ENCODE peak calls at places on chromosomes 6 and 20, in seven cellular contexts. One of them, this sample, is unnamed.
A peak's percentile ranks its signal among the peaks of the same experiment; 100 is the strongest.

GRCh38 chr6:119562168-119562567 is 212.6 kb upstream of the MAN1A1 start:
- DNase-seq in upper lobe of right lung: no peak
- DNase-seq in OCI-LY7: no peak
- DNase-seq in heart left ventricle: no peak
- DNase-seq in left ventricle myocardium inferior: no peak
- DNase-seq in lung: no peak
- DNase-seq in uterus: no peak
- DNase-seq in this sample: no peak

GRCh38 chr6:13260831-13261230 is 67.5 kb downstream of the TBC1D7 start:
- DNase-seq in left ventricle myocardium inferior: no peak
- DNase-seq in lung: no peak
- DNase-seq in upper lobe of right lung: no peak
- DNase-seq in uterus: no peak
- DNase-seq in OCI-LY7: peak; percentile 68
- DNase-seq in heart left ventricle: no peak
- DNase-seq in this sample: no peak

GRCh38 chr6:113488061-113488460 is 369.1 kb upstream of the MARCKS start:
- DNase-seq in lung: no peak
- DNase-seq in upper lobe of right lung: no peak
- DNase-seq in uterus: no peak
- DNase-seq in heart left ventricle: no peak
- DNase-seq in OCI-LY7: no peak
- DNase-seq in left ventricle myocardium inferior: no peak
- DNase-seq in this sample: no peak

GRCh38 chr6:169955796-169956493 is 204.5 kb downstream of the ERMARD start:
- DNase-seq in upper lobe of right lung: peak; percentile 53
- DNase-seq in lung: no peak
- DNase-seq in heart left ventricle: no peak
- DNase-seq in OCI-LY7: no peak
- DNase-seq in left ventricle myocardium inferior: no peak
- DNase-seq in uterus: no peak
- DNase-seq in this sample: no peak

GRCh38 chr6:1762203-1762602 is 152.5 kb downstream of the FOXC1 start:
- DNase-seq in lung: no peak
- DNase-seq in uterus: no peak
- DNase-seq in heart left ventricle: no peak
- DNase-seq in OCI-LY7: no peak
- DNase-seq in upper lobe of right lung: no peak
- DNase-seq in left ventricle myocardium inferior: no peak
- DNase-seq in this sample: no peak

GRCh38 chr6:102402635-102403329 is 1009.3 kb downstream of the GRIK2 start:
- DNase-seq in upper lobe of right lung: no peak
- DNase-seq in left ventricle myocardium inferior: no peak
- DNase-seq in uterus: no peak
- DNase-seq in lung: no peak
- DNase-seq in heart left ventricle: no peak
- DNase-seq in OCI-LY7: no peak
- DNase-seq in this sample: no peak

GRCh38 chr20:11902264-11902663 is 15.4 kb upstream of the BTBD3 start:
- DNase-seq in heart left ventricle: no peak
- DNase-seq in OCI-LY7: no peak
- DNase-seq in upper lobe of right lung: no peak
- DNase-seq in uterus: no peak
- DNase-seq in lung: no peak
- DNase-seq in left ventricle myocardium inferior: no peak
- DNase-seq in this sample: no peak

GRCh38 chr6:129748212-129748900 is 38.4 kb upstream of the ARHGAP18 start:
- DNase-seq in lung: no peak
- DNase-seq in uterus: peak; percentile 58
- DNase-seq in OCI-LY7: peak; percentile 88
- DNase-seq in upper lobe of right lung: no peak
- DNase-seq in left ventricle myocardium inferior: no peak
- DNase-seq in heart left ventricle: no peak
- DNase-seq in this sample: no peak

GRCh38 chr6:105985816-105986632 is 100.1 kb upstream of the PRDM1 start:
- DNase-seq in uterus: no peak
- DNase-seq in left ventricle myocardium inferior: no peak
- DNase-seq in heart left ventricle: peak; percentile 68
- DNase-seq in upper lobe of right lung: no peak
- DNase-seq in OCI-LY7: no peak
- DNase-seq in lung: no peak
- DNase-seq in this sample: no peak

GRCh38 chr20:19943021-19943659 is 74.0 kb upstream of the NAA20 start:
- DNase-seq in lung: no peak
- DNase-seq in heart left ventricle: no peak
- DNase-seq in upper lobe of right lung: no peak
- DNase-seq in uterus: no peak
- DNase-seq in left ventricle myocardium inferior: no peak
- DNase-seq in OCI-LY7: no peak
- DNase-seq in this sample: no peak

GRCh38 chr20:62668441-62669027 is 26.2 kb downstream of the SLCO4A1 start:
- DNase-seq in uterus: peak; percentile 64
- DNase-seq in left ventricle myocardium inferior: peak; percentile 66
- DNase-seq in lung: peak; percentile 71
- DNase-seq in heart left ventricle: no peak
- DNase-seq in OCI-LY7: peak; percentile 24
- DNase-seq in upper lobe of right lung: no peak
- DNase-seq in this sample: no peak

GRCh38 chr20:8808180-8808535 is 260.7 kb upstream of the PLCB4 start:
- DNase-seq in heart left ventricle: no peak
- DNase-seq in lung: no peak
- DNase-seq in uterus: no peak
- DNase-seq in upper lobe of right lung: no peak
- DNase-seq in left ventricle myocardium inferior: no peak
- DNase-seq in OCI-LY7: no peak
- DNase-seq in this sample: no peak

GRCh38 chr6:102417368-102417767 is 1023.9 kb downstream of the GRIK2 start:
- DNase-seq in lung: no peak
- DNase-seq in OCI-LY7: no peak
- DNase-seq in left ventricle myocardium inferior: no peak
- DNase-seq in uterus: no peak
- DNase-seq in heart left ventricle: no peak
- DNase-seq in upper lobe of right lung: no peak
- DNase-seq in this sample: no peak

GRCh38 chr6:75480425-75480824 is 13.2 kb downstream of the FILIP1 start:
- DNase-seq in upper lobe of right lung: no peak
- DNase-seq in uterus: no peak
- DNase-seq in lung: no peak
- DNase-seq in heart left ventricle: no peak
- DNase-seq in left ventricle myocardium inferior: no peak
- DNase-seq in OCI-LY7: no peak
- DNase-seq in this sample: no peak

GRCh38 chr6:109381747-109382575 is at the start of gene CD164:
- DNase-seq in uterus: peak; percentile 92
- DNase-seq in OCI-LY7: peak; percentile 97
- DNase-seq in lung: peak; percentile 93
- DNase-seq in upper lobe of right lung: peak; percentile 97
- DNase-seq in left ventricle myocardium inferior: peak; percentile 94
- DNase-seq in heart left ventricle: peak; percentile 97
- DNase-seq in this sample: peak; percentile 75

GRCh38 chr6:109382576-109383437 is 540 bp upstream of the CD164 start:
- DNase-seq in OCI-LY7: peak; percentile 97
- DNase-seq in left ventricle myocardium inferior: peak; percentile 94
- DNase-seq in uterus: peak; percentile 92
- DNase-seq in lung: peak; percentile 92
- DNase-seq in upper lobe of right lung: peak; percentile 96
- DNase-seq in heart left ventricle: peak; percentile 97
- DNase-seq in this sample: peak; percentile 82

GRCh38 chr6:109381007-109381746 is 1.1 kb downstream of the CD164 start:
- DNase-seq in uterus: no peak
- DNase-seq in lung: no peak
- DNase-seq in upper lobe of right lung: no peak
- DNase-seq in left ventricle myocardium inferior: no peak
- DNase-seq in heart left ventricle: no peak
- DNase-seq in OCI-LY7: peak; percentile 18
- DNase-seq in this sample: no peak

GRCh38 chr6:109383438-109383940 is 1.2 kb upstream of the CD164 start:
- DNase-seq in upper lobe of right lung: no peak
- DNase-seq in OCI-LY7: no peak
- DNase-seq in uterus: no peak
- DNase-seq in lung: no peak
- DNase-seq in left ventricle myocardium inferior: no peak
- DNase-seq in heart left ventricle: no peak
- DNase-seq in this sample: no peak

GRCh38 chr6:109379706-109380105 is 2.6 kb downstream of the CD164 start:
- DNase-seq in lung: no peak
- DNase-seq in uterus: no peak
- DNase-seq in upper lobe of right lung: no peak
- DNase-seq in heart left ventricle: no peak
- DNase-seq in left ventricle myocardium inferior: no peak
- DNase-seq in OCI-LY7: no peak
- DNase-seq in this sample: no peak
- H3K4me1 ChIP-seq in lung: peaks cover 18% of the 10 kb centered on the region
- H3K4me1 ChIP-seq in uterus: no peaks in the 10 kb centered on the region
- H3K4me1 ChIP-seq in upper lobe of right lung: peaks cover 51% of the 10 kb centered on the region
- H3K4me1 ChIP-seq in heart left ventricle: peaks cover 10% of the 10 kb centered on the region
- H3K4me1 ChIP-seq in left ventricle myocardium inferior: peaks cover 67% of the 10 kb centered on the region
- H3K4me1 ChIP-seq in OCI-LY7: peaks cover 28% of the 10 kb centered on the region
- H3K4me1 ChIP-seq in this sample: peaks cover 42% of the 10 kb centered on the region

GRCh38 chr6:34295721-34296120 is 46.9 kb upstream of the SMIM29 start:
- DNase-seq in lung: no peak
- DNase-seq in OCI-LY7: peak; percentile 62
- DNase-seq in uterus: no peak
- DNase-seq in left ventricle myocardium inferior: no peak
- DNase-seq in upper lobe of right lung: no peak
- DNase-seq in heart left ventricle: no peak
- DNase-seq in this sample: no peak
- H3K4me1 ChIP-seq in lung: peaks cover 15% of the 10 kb centered on the region
- H3K4me1 ChIP-seq in OCI-LY7: peaks cover 42% of the 10 kb centered on the region
- H3K4me1 ChIP-seq in uterus: no peaks in the 10 kb centered on the region
- H3K4me1 ChIP-seq in left ventricle myocardium inferior: peaks cover 65% of the 10 kb centered on the region
- H3K4me1 ChIP-seq in upper lobe of right lung: no peaks in the 10 kb centered on the region
- H3K4me1 ChIP-seq in heart left ventricle: no peaks in the 10 kb centered on the region
- H3K4me1 ChIP-seq in this sample: peaks cover 47% of the 10 kb centered on the region

DNA sequence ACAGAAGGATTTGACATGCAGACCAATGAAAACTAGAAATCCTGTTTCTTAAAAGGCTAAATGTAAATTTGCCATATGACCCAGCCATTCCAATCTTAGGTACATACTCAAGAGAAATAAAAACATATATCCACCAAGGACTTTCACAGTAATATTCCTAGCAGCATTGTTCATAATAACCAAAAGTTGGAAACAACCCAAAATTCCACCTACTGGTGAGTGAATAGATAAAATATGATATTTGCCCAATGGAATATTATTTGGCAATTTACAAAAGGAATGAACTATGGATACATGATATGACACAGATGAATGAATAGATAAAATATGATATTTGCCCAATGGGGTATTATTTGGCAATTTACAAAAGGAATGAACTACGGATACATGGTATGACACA is 22.7 kb downstream of the MTCL3 start:
- DNase-seq in uterus: no peak
- DNase-seq in heart left ventricle: no peak
- DNase-seq in left ventricle myocardium inferior: no peak
- DNase-seq in OCI-LY7: no peak
- DNase-seq in lung: no peak
- DNase-seq in upper lobe of right lung: no peak
- DNase-seq in this sample: no peak
- H3K4me1 ChIP-seq in uterus: no peaks in the 10 kb centered on the region
- H3K4me1 ChIP-seq in heart left ventricle: no peaks in the 10 kb centered on the region
- H3K4me1 ChIP-seq in left ventricle myocardium inferior: no peaks in the 10 kb centered on the region
- H3K4me1 ChIP-seq in OCI-LY7: no peaks in the 10 kb centered on the region
- H3K4me1 ChIP-seq in lung: no peaks in the 10 kb centered on the region
- H3K4me1 ChIP-seq in upper lobe of right lung: no peaks in the 10 kb centered on the region
- H3K4me1 ChIP-seq in this sample: no peaks in the 10 kb centered on the region

GRCh38 chr6:166754218-166755030 is 127.4 kb upstream of the RPS6KA2 start:
- DNase-seq in uterus: no peak
- DNase-seq in OCI-LY7: no peak
- DNase-seq in lung: no peak
- DNase-seq in left ventricle myocardium inferior: no peak
- DNase-seq in heart left ventricle: no peak
- DNase-seq in upper lobe of right lung: no peak
- DNase-seq in this sample: no peak

GRCh38 chr6:166758136-166758704 is 131.2 kb upstream of the RPS6KA2 start:
- DNase-seq in OCI-LY7: no peak
- DNase-seq in uterus: no peak
- DNase-seq in upper lobe of right lung: no peak
- DNase-seq in heart left ventricle: no peak
- DNase-seq in lung: no peak
- DNase-seq in left ventricle myocardium inferior: no peak
- DNase-seq in this sample: no peak

GRCh38 chr6:166760288-166760687 is 133.2 kb upstream of the RPS6KA2 start:
- DNase-seq in uterus: no peak
- DNase-seq in left ventricle myocardium inferior: no peak
- DNase-seq in OCI-LY7: no peak
- DNase-seq in upper lobe of right lung: no peak
- DNase-seq in lung: no peak
- DNase-seq in heart left ventricle: no peak
- DNase-seq in this sample: no peak

GRCh38 chr6:166761801-166762200 is 134.8 kb upstream of the RPS6KA2 start:
- DNase-seq in left ventricle myocardium inferior: no peak
- DNase-seq in OCI-LY7: no peak
- DNase-seq in lung: no peak
- DNase-seq in upper lobe of right lung: no peak
- DNase-seq in uterus: no peak
- DNase-seq in heart left ventricle: no peak
- DNase-seq in this sample: no peak

DNA sequence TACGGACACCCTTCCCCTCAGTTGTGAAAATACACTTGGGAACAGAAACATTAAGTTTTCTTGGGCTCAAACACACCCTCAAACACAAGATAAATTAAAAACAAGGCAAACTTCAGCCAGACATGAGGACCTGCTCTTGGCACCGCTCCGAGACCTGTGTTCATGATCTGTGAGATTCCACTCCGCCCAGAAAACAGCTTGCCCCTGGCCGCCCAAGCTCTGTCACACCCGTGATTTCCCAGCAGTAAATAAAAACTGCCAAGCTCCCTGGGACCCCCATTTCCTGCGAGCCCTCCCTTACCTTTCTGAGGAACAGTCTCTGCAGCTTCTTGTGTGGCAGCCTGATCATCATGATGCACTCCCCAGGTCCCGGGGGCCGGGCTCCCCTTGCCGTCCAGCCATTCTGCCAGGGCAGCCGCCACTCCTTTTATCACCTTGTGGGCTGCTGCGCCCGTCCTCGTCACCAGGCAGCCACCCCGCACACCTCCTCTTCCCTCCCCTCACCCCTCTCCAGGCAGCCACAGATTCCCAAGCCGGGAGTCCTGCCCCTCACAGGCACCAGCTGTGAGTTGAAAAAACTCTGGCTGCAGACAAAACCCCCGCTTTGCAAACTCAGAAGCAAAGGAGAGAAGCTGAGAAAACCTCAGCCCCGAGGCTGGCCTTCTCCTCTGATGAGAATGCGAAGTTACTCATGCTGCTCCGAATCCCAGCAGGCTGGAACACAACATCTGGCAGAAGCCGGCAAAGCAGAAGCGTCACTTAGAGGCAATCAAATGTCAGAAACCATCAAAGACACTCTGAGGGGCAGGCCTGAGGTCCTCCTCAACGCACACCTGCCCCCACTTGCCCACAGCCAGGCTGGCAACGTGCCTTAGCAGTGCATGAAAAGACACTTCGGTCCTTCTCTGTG is 130.4 kb upstream of the RPS6KA2 start:
- DNase-seq in left ventricle myocardium inferior: no peak
- DNase-seq in upper lobe of right lung: no peak
- DNase-seq in lung: no peak
- DNase-seq in heart left ventricle: no peak
- DNase-seq in uterus: no peak
- DNase-seq in OCI-LY7: no peak
- DNase-seq in this sample: no peak
- H3K4me1 ChIP-seq in left ventricle myocardium inferior: peaks cover 11% of the 10 kb centered on the region
- H3K4me1 ChIP-seq in upper lobe of right lung: no peaks in the 10 kb centered on the region
- H3K4me1 ChIP-seq in lung: no peaks in the 10 kb centered on the region
- H3K4me1 ChIP-seq in heart left ventricle: no peaks in the 10 kb centered on the region
- H3K4me1 ChIP-seq in uterus: no peaks in the 10 kb centered on the region
- H3K4me1 ChIP-seq in OCI-LY7: no peaks in the 10 kb centered on the region
- H3K4me1 ChIP-seq in this sample: peaks cover 3% of the 10 kb centered on the region